ENCODE peak calls at places on chromosome 2, in five cellular contexts. T is GM19239, R is NCI-H82, E is psoas muscle, N is DMS79 treated with DMSO at 0.1 percent for 48 hours. A is an unnamed sample.

GRCh38 chr2:191625016-191625415 is 52.9 kb upstream of the NABP1 start:
- DNase-seq in T (no peak), R (no peak), E (no peak), N (no peak), A (no peak)

GRCh38 chr2:30332791-30333453 is 101.6 kb downstream of the LBH start:
- DNase-seq in T (no peak), R (no peak), E (no peak), N (no peak), A (no peak)

GRCh38 chr2:11583203-11583752 is 49.4 kb downstream of the GREB1 start:
- DNase-seq in T (no peak), R (peak), E (peak), N (peak), A (no peak)

GRCh38 chr2:25339121-25339738 is 2.5 kb downstream of the DNMT3A start:
- DNase-seq in T (no peak), R (peak), E (no peak), N (no peak), A (no peak)

GRCh38 chr2:230925879-230926765 is 1.1 kb upstream of the GPR55 start:
- DNase-seq in T (no peak), R (no peak), E (no peak), N (no peak), A (no peak)

GRCh38 chr2:54755641-54756326 is 32.3 kb downstream of the EML6 start:
- DNase-seq in T (no peak), R (no peak), E (no peak), N (no peak), A (no peak)

GRCh38 chr2:187093771-187094412 is 244.9 kb upstream of the ZSWIM2 start:
- DNase-seq in T (no peak), R (no peak), E (no peak), N (no peak), A (no peak)

GRCh38 chr2:68796306-68796905 is 61.8 kb downstream of the ARHGAP25 start:
- DNase-seq in T (no peak), R (no peak), E (no peak), N (no peak), A (no peak)

GRCh38 chr2:66721776-66722175 is 286.9 kb downstream of the MEIS1 start:
- DNase-seq in T (no peak), R (no peak), E (no peak), N (no peak), A (no peak)

GRCh38 chr2:226721541-226721940 is 78.1 kb downstream of the IRS1 start:
- DNase-seq in T (no peak), R (peak), E (peak), N (no peak), A (peak)

GRCh38 chr2:238202326-238203103 is 980 bp downstream of the ILKAP start:
- DNase-seq in T (peak), R (peak), E (no peak), N (peak), A (no peak)

GRCh38 chr2:169071455-169071854 is 2.1 kb downstream of the DHRS9 start:
- DNase-seq in T (no peak), R (no peak), E (no peak), N (no peak), A (no peak)

GRCh38 chr2:32039447-32040219 is at the start of gene DPY30:
- DNase-seq in T (peak), R (peak), E (peak), N (peak), A (peak)

GRCh38 chr2:222355860-222356259 is 57.1 kb upstream of the PAX3 start:
- DNase-seq in T (no peak), R (no peak), E (no peak), N (no peak), A (no peak)

GRCh38 chr2:115634578-115634977 is 1192.1 kb downstream of the DPP10 start:
- DNase-seq in T (no peak), R (no peak), E (no peak), N (no peak), A (no peak)

GRCh38 chr2:136156411-136156810 is 38.5 kb upstream of the CXCR4 start:
- DNase-seq in T (no peak), R (peak), E (no peak), N (no peak), A (no peak)

GRCh38 chr2:68643011-68643873 is at the start of gene PROKR1:
- DNase-seq in T (no peak), R (peak), E (peak), N (peak), A (no peak)

GRCh38 chr2:158011055-158011771 is 90.5 kb upstream of the UPP2 start:
- DNase-seq in T (no peak), R (no peak), E (no peak), N (no peak), A (no peak)

GRCh38 chr2:46893231-46893943 is 22.2 kb downstream of the MCFD2 start:
- DNase-seq in T (no peak), R (no peak), E (no peak), N (no peak), A (no peak)

GRCh38 chr2:96887419-96888081 is 17.7 kb upstream of the SEMA4C start:
- DNase-seq in T (no peak), R (no peak), E (no peak), N (no peak), A (no peak)

GRCh38 chr2:110655701-110656100 is 22.2 kb downstream of the BUB1 start:
- DNase-seq in T (no peak), R (no peak), E (no peak), N (no peak), A (no peak)

GRCh38 chr2:26581991-26582842 is 58.9 kb downstream of the CIB4 start:
- DNase-seq in T (no peak), R (no peak), E (no peak), N (no peak), A (no peak)

GRCh38 chr2:212842544-212843185 is 304.1 kb upstream of the ERBB4 start:
- DNase-seq in T (no peak), R (no peak), E (no peak), N (no peak), A (no peak)

GRCh38 chr2:236671820-236672520 is 102.3 kb downstream of the ACKR3 start:
- DNase-seq in T (no peak), R (no peak), E (no peak), N (no peak), A (no peak)

GRCh38 chr2:106581755-106582430 is 94.7 kb downstream of the CD8B2 start:
- DNase-seq in T (peak), R (peak), E (peak), N (peak), A (peak)

GRCh38 chr2:195094330-195094729 is 562.7 kb upstream of the SLC39A10 start:
- DNase-seq in T (no peak), R (no peak), E (no peak), N (no peak), A (no peak)

GRCh38 chr2:228600265-228600664 is 418.8 kb upstream of the SPHKAP start:
- DNase-seq in T (no peak), R (no peak), E (no peak), N (no peak), A (no peak)